ENCODE peak calls at places on chromosome 13, in four cellular contexts. W is NCI-H1436, P is neural progenitor cell, U is AML-193. R is an unnamed sample.

GRCh38 chr13:78595819-78596700 is 7.3 kb downstream of the POU4F1 start:
- DNase-seq in P (peak), W (no peak), U (no peak), R (no peak)

GRCh38 chr13:109778102-109778542 is 8.3 kb downstream of the IRS2 start:
- DNase-seq in P (peak), U (peak), W (peak), R (no peak)

GRCh38 chr13:26051231-26052135 is at the start of gene SHISA2:
- DNase-seq in P (peak), U (no peak), W (peak), R (peak)

GRCh38 chr13:80473695-80474094 is 132.8 kb upstream of the SPRY2 start:
- DNase-seq in W (no peak), P (no peak), U (no peak), R (no peak)

GRCh38 chr13:25137624-25137892 is 34.5 kb downstream of the AMER2 start:
- DNase-seq in W (no peak), P (no peak), U (no peak), R (no peak)

GRCh38 chr13:50981686-50982085 is 72.1 kb downstream of the RNASEH2B start:
- DNase-seq in U (no peak), W (no peak), P (no peak), R (no peak)

GRCh38 chr13:41505209-41505835 is 48.0 kb downstream of the RGCC start:
- DNase-seq in W (no peak), U (no peak), P (no peak), R (no peak)

GRCh38 chr13:49140910-49141611 is 79.1 kb upstream of the MLNR start:
- DNase-seq in U (no peak), P (no peak), W (no peak), R (no peak)

GRCh38 chr13:31515427-31515826 is 223.9 kb upstream of the RXFP2 start:
- DNase-seq in P (no peak), W (no peak), U (no peak), R (no peak)

GRCh38 chr13:113806526-113806925 is 47.5 kb downstream of the TMEM255B start:
- DNase-seq in U (no peak), W (no peak), P (no peak), R (no peak)

GRCh38 chr13:113044431-113045114 is 61.0 kb upstream of the F7 start:
- DNase-seq in U (no peak), P (no peak), W (no peak), R (no peak)

GRCh38 chr13:20654156-20654555 is 49.3 kb upstream of the IL17D start:
- DNase-seq in W (no peak), U (no peak), P (no peak), R (no peak)

GRCh38 chr13:93861818-93862217 is 617.7 kb downstream of the DCT start:
- DNase-seq in U (no peak), P (no peak), W (no peak), R (no peak)

GRCh38 chr13:20165417-20166257 is 4.8 kb upstream of the GJA3 start:
- DNase-seq in W (no peak), P (no peak), U (no peak), R (no peak)

GRCh38 chr13:47287291-47287751 is 390.5 kb upstream of the HTR2A start:
- DNase-seq in U (no peak), W (no peak), P (no peak), R (no peak)

GRCh38 chr13:80419416-80419815 is 78.5 kb upstream of the SPRY2 start:
- DNase-seq in W (no peak), P (no peak), U (no peak), R (no peak)

GRCh38 chr13:51734786-51735185 is 69.2 kb downstream of the DHRS12 start:
- DNase-seq in U (no peak), P (no peak), W (no peak), R (no peak)

GRCh38 chr13:100527644-100528043 is 60.9 kb downstream of the GGACT start:
- DNase-seq in U (no peak), P (no peak), W (no peak), R (no peak)

GRCh38 chr13:51770681-51771417 is 33.1 kb downstream of the DHRS12 start:
- DNase-seq in U (no peak), W (no peak), P (no peak), R (no peak)

GRCh38 chr13:77733674-77734073 is 36.2 kb downstream of the SLAIN1 start:
- DNase-seq in W (no peak), P (no peak), U (no peak), R (no peak)

GRCh38 chr13:106701810-106702341 is 133.9 kb upstream of the ARGLU1 start:
- DNase-seq in U (no peak), W (no peak), P (no peak), R (no peak)

GRCh38 chr13:78102121-78102677 is 183.6 kb upstream of the EDNRB start:
- DNase-seq in W (no peak), U (peak), P (no peak), R (no peak)

GRCh38 chr13:102779426-102780159 is 6.0 kb upstream of the TEX30 start:
- DNase-seq in P (no peak), U (no peak), W (no peak), R (no peak)

GRCh38 chr13:103066079-103066880 is at the start of gene SLC10A2:
- DNase-seq in W (no peak), U (no peak), P (peak), R (no peak)

GRCh38 chr13:23321534-23322241 is 111.8 kb downstream of the SACS start:
- DNase-seq in U (no peak), W (no peak), P (no peak), R (no peak)

GRCh38 chr13:73820285-73820684 is 313.9 kb downstream of the KLF12 start:
- DNase-seq in W (no peak), P (no peak), U (no peak), R (no peak)

GRCh38 chr13:60335531-60335930 is 61.5 kb upstream of the TDRD3 start:
- DNase-seq in W (no peak), P (peak), U (peak), R (no peak)

R was measured in lower lobe of right lung.